ENCODE peak calls at places on chromosomes 13 and 19, in four cellular contexts. D is A549, V is K562, L is GM12878. R is an unnamed sample.

GRCh38 chr19:43519436-43520088 is 7.4 kb downstream of the ETHE1 start:
- DNase-seq in L (peak), D (peak), V (peak), R (peak)

GRCh38 chr13:79336971-79337370 is 69.1 kb downstream of the RBM26 start:
- DNase-seq in L (no peak), V (no peak), D (no peak), R (no peak)

GRCh38 chr13:99037756-99038155 is 59.9 kb upstream of the DOCK9 start:
- DNase-seq in L (no peak), D (no peak), V (no peak), R (no peak)

GRCh38 chr19:33577947-33578346 is 43.8 kb upstream of the CHST8 start:
- DNase-seq in V (no peak), L (no peak), D (no peak), R (no peak)

GRCh38 chr13:42073683-42074082 is 25.2 kb downstream of the DGKH start:
- DNase-seq in V (no peak), D (no peak), L (no peak), R (no peak)

GRCh38 chr19:33683881-33684549 is 62.3 kb downstream of the CHST8 start:
- DNase-seq in L (no peak), D (peak), V (peak), R (peak)

GRCh38 chr13:80306573-80306972 is 34.4 kb downstream of the SPRY2 start:
- DNase-seq in V (no peak), D (no peak), L (no peak), R (no peak)

GRCh38 chr13:43134896-43135295 is 111.5 kb downstream of the DNAJC15 start:
- DNase-seq in L (no peak), D (no peak), V (no peak), R (no peak)

GRCh38 chr13:45821861-45822260 is 29.7 kb downstream of the SIAH3 start:
- DNase-seq in L (no peak), V (no peak), D (no peak), R (no peak)

GRCh38 chr13:67094952-67095351 is 135.2 kb downstream of the PCDH9 start:
- DNase-seq in V (no peak), L (no peak), D (no peak), R (no peak)

GRCh38 chr19:16435999-16436650 is 35.6 kb downstream of the EPS15L1 start:
- DNase-seq in L (no peak), V (peak), D (no peak), R (no peak)

GRCh38 chr19:38044267-38045111 is 137.5 kb downstream of the SIPA1L3 start:
- DNase-seq in V (no peak), L (no peak), D (peak), R (no peak)

GRCh38 chr13:44230736-44231135 is 142.9 kb upstream of the SERP2 start:
- DNase-seq in L (no peak), D (no peak), V (no peak), R (no peak)

GRCh38 chr19:36573948-36574726 is 1.0 kb upstream of the ZNF529 start:
- DNase-seq in V (peak), D (no peak), L (no peak), R (peak)

GRCh38 chr13:64770743-64771142 is 2459.4 kb downstream of the PCDH9 start:
- DNase-seq in V (no peak), L (no peak), D (no peak), R (no peak)

GRCh38 chr13:85601526-85601925 is 197.7 kb downstream of the SLITRK6 start:
- DNase-seq in L (no peak), V (no peak), D (peak), R (no peak)

GRCh38 chr13:34217343-34218094 is 399.6 kb downstream of the RFC3 start:
- DNase-seq in L (no peak), V (no peak), D (no peak), R (no peak)

GRCh38 chr19:18479964-18480723 is 41.7 kb downstream of the ELL start:
- DNase-seq in V (peak), D (no peak), L (no peak), R (no peak)

GRCh38 chr13:52906122-52906903 is 57.9 kb upstream of the PCDH8 start:
- DNase-seq in L (no peak), D (no peak), V (no peak), R (no peak)

GRCh38 chr19:5369962-5370367 is 29.4 kb upstream of the PTPRS start:
- DNase-seq in D (peak), L (no peak), V (peak), R (peak)

GRCh38 chr13:102877285-102877684 is 31.5 kb downstream of the ERCC5 start:
- DNase-seq in L (no peak), D (no peak), V (no peak), R (peak)

GRCh38 chr13:42247883-42248282 is 24.1 kb upstream of the AKAP11 start:
- DNase-seq in L (no peak), D (no peak), V (no peak), R (no peak)

GRCh38 chr13:50410921-50411712 is 395.9 kb downstream of the KCNRG start:
- DNase-seq in D (peak), V (peak), L (no peak), R (peak)

GRCh38 chr13:114225610-114226009 is 9.1 kb upstream of the CDC16 start:
- DNase-seq in L (no peak), D (no peak), V (no peak), R (no peak)

GRCh38 chr13:20125129-20125782 is 35.6 kb downstream of the GJA3 start:
- DNase-seq in D (no peak), L (no peak), V (no peak), R (no peak)

GRCh38 chr19:55041244-55041626 is 3.2 kb upstream of the GP6 start:
- DNase-seq in L (no peak), V (no peak), D (no peak), R (no peak)

GRCh38 chr13:43185206-43185605 is 161.8 kb downstream of the DNAJC15 start:
- DNase-seq in D (no peak), L (no peak), V (no peak), R (no peak)

GRCh38 chr19:3506384-3507340 is 551 bp downstream of the FZR1 start:
- DNase-seq in L (no peak), V (peak), D (no peak), R (no peak)

GRCh38 chr13:40352807-40353562 is 313.5 kb downstream of the FOXO1 start:
- DNase-seq in V (no peak), D (no peak), L (no peak), R (no peak)

GRCh38 chr19:38547446-38547845 is 70.3 kb downstream of the MAP4K1 start:
- DNase-seq in V (no peak), L (peak), D (no peak), R (no peak)

GRCh38 chr19:6668696-6669095 is 1.3 kb downstream of the TNFSF14 start:
- DNase-seq in D (no peak), L (no peak), V (no peak), R (no peak)

GRCh38 chr19:30085394-30085793 is 143.4 kb downstream of the URI1 start:
- DNase-seq in V (peak), L (no peak), D (peak), R (peak)

GRCh38 chr13:108322206-108322824 is 52.8 kb downstream of the TNFSF13B start:
- DNase-seq in L (peak), D (peak), V (peak), R (peak)

GRCh38 chr19:45729774-45730388 is 815 bp downstream of the FBXO46 start:
- DNase-seq in L (peak), D (no peak), V (no peak), R (no peak)

GRCh38 chr13:62293081-62293480 is 877.4 kb upstream of the PCDH20 start:
- DNase-seq in L (no peak), D (peak), V (no peak), R (no peak)

GRCh38 chr13:70814684-70815083 is 706.4 kb upstream of the KLHL1 start:
- DNase-seq in L (no peak), D (no peak), V (no peak), R (no peak)

GRCh38 chr19:49512970-49513745 is 697 bp downstream of the FCGRT start:
- DNase-seq in D (no peak), V (no peak), L (no peak), R (peak)

GRCh38 chr13:86572115-86572514 is 772.9 kb upstream of the SLITRK6 start:
- DNase-seq in V (no peak), L (no peak), D (no peak), R (no peak)

DNA sequence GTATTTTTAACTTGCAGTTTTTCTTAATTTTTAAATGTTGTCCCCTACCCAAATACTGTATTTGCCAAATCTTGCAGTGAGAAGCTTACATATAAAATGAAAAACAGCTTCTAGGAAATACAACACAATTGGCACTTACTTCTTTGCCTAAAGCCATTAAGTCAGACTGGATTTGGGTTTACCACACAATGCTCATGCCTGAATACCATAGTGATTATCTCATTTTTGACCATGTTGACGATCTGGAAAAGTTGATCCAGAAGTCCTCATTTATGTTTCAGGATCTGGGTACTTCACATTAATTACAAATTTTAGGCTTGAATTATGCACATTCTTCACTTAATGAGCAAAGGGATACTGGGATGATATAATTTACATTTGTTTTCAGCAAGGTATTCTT is 2.4 kb downstream of the RNF6 start:
- DNase-seq in D (no peak), V (no peak), L (no peak), R (no peak)
- TF ChIP-seq CHD4 in D (no peak), V (no peak), L (no peak), R (no peak)

DNA sequence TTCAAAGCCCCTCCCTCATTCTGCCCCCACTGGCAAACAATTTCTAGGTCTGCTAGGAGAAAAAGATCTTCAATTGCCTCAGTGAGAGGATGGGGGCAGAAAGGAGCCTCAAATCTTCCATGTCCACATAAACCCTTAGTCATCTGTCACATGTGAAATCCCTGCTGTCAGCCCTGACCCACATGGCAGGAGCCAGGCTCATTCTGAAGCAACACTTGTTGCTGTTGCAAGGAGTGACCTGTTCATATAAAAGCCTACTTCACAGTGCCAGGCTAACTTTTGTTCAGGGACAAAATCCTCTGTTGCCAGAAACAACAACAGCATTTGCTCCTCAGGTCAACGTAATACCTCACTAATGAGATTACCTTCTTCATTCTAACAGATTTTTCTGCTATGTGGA is 70.5 kb downstream of the IRS2 start:
- DNase-seq in D (peak), L (no peak), V (peak), R (no peak)
- TF ChIP-seq CHD4 in D (no peak), L (no peak), V (no peak), R (no peak)

DNA sequence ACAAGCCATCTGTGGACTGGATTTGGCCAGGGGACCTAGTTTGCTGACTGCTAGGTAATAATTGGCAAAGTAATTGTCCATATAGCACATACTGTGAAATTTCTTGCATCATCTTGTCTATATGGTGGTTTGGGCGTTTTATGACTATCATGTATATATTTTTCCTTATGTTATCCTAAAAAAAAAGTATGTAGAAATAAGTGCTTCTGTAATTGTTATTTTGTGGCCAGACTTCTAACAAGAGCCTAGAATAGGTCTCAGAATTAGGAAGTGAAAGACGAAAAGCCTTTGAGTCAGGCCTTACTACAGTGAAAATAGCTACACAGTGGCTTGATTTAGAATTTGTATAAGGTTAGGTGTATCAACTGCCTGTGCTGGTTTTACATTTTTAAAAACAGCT is 4.2 kb downstream of the FNDC3A start:
- DNase-seq in D (no peak), L (no peak), V (no peak), R (no peak)
- TF ChIP-seq CHD4 in D (no peak), L (no peak), V (no peak), R (no peak)

DNA sequence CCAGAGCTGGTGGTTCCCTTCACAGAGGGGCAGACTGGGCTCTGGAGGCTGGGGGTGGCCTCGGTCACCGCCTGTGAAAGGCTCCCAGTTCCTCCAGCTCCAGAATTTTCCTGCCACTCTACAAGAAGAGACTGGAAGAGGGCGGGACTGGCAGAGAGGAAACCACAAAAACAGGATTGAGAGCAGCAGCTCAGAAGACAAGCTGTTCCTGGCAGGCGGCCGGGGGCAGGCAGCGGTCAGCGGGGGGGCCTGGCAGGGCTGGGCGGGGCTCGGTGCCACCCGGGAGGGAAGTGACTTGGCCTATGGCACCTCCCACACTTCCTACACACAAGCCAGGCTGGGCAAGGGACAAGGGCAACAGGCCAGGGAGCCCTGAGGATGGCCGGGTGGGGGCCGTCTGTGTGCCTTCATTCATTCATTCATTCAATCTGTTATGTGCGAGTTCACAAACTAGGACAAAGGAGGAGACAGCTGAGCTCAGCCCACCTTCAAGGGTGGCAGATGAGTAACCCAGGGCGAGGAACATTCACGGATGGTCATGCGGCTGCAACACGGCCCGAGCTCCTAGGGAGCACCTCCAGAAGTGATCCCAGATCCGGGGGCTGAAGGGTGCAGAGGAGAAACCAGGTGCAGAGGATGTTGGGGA is 16.9 kb upstream of the BTBD2 start:
- DNase-seq in D (peak), L (no peak), V (no peak), R (no peak)
- TF ChIP-seq CHD4 in D (no peak), L (no peak), V (no peak), R (no peak)

DNA sequence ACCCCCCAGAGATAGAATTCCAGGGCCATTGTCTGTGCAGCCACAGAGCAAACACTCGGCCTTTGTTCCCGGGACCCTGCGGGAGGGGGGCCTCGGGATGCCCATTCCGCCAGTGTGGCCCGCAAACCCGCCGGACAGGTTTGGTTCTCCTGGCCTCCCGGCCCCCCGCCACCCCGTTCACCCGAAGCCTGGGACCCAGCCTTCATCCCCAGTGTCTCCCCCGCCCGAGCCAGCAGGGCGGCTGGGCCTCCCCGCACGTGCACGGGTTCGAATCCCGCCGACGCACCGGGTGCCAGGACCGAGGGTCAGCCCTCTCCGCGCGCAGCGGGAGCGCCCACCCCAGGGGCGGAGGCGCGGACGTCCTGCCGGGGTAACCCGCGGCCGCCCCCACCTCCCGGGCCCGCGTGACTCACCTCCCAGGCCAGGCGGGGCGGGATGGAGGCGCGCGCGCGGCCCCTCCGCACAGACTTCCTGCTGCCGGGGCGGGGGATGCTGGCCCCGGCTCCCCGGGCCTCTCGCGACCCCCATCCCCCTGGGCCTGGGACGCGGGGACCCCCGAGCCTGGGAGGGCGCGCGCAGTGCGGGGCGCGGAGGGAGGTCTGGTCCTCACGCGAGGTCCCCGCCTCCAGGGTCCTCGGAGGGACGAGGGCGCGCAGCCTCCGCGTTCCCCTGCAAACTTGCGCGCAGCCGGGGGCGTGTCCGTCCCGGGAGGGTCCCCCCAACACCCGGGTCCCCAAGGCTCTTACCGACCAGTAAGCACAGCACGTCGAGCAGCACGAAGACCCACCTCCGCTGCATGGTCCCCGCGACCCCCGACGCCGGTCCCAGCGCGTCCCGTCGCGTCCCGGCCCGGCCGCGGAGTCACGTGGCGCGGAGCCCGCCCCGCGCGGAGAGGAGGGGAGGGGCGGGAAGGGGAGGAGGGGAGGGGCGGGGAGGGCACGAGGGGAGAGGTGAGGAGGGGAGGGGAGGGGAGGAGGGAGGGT is at the start of gene PLPP2:
- DNase-seq in V (no peak), L (no peak), D (peak), R (no peak)
- TF ChIP-seq CHD4 in V (no peak), L (no peak), D (no peak), R (no peak)